ENCODE peak calls at places on chromosomes 16 and 17, in seven cellular contexts. B is sigmoid colon, D is body of pancreas, C is prostate gland, F is A549, M is stomach, E is suprapubic skin. R is an unnamed sample.

GRCh38 chr17:80771612-80772005 is 220.0 kb upstream of the CHMP6 start:
- DNase-seq in B (peak; percentile 50), D (no peak), C (no peak), F (no peak), M (no peak), E (no peak), R (no peak)

GRCh38 chr16:12120331-12120981 is 143.9 kb downstream of the SNX29 start:
- DNase-seq in B (peak; percentile 69), D (no peak), C (no peak), F (no peak), M (no peak), E (no peak), R (no peak)

GRCh38 chr16:68257251-68257905 is 6.9 kb upstream of the SLC7A6 start:
- DNase-seq in B (no peak), D (no peak), C (no peak), F (no peak), M (no peak), E (no peak), R (no peak)

GRCh38 chr16:81456523-81457325 is 12.1 kb downstream of the CMIP start:
- DNase-seq in B (no peak), D (peak; percentile 61), C (no peak), F (no peak), M (peak; percentile 44), E (no peak), R (peak; percentile 91)

GRCh38 chr17:47209499-47209898 is 351 bp downstream of the MYL4 start:
- DNase-seq in B (no peak), D (no peak), C (no peak), F (no peak), M (no peak), E (no peak), R (no peak)

GRCh38 chr17:46851029-46851741 is at the start of gene WNT9B:
- DNase-seq in B (no peak), D (peak; percentile 69), C (peak; percentile 30), F (peak; percentile 44), M (peak; percentile 57), E (no peak), R (peak; percentile 87)

GRCh38 chr16:24332695-24333094 is 76.6 kb downstream of the CACNG3 start:
- DNase-seq in B (no peak), D (no peak), C (no peak), F (no peak), M (no peak), E (no peak), R (no peak)

GRCh38 chr16:51290410-51290809 is 139.3 kb upstream of the SALL1 start:
- DNase-seq in B (no peak), D (no peak), C (no peak), F (no peak), M (no peak), E (no peak), R (no peak)

GRCh38 chr17:75518201-75518600 is 1.9 kb downstream of the TSEN54 start:
- DNase-seq in B (no peak), D (no peak), C (no peak), F (no peak), M (no peak), E (no peak), R (peak; percentile 50)

GRCh38 chr17:59707971-59708425 is 544 bp downstream of the VMP1 start:
- DNase-seq in B (no peak), D (no peak), C (no peak), F (no peak), M (no peak), E (no peak), R (no peak)
- H3K4me1 ChIP-seq in B (no peaks in the 10 kb centered on the region), D (peaks cover 41% of the 10 kb centered on the region), C (no peaks in the 10 kb centered on the region), F (peaks cover 45% of the 10 kb centered on the region), M (peaks cover 52% of the 10 kb centered on the region), E (peaks cover 40% of the 10 kb centered on the region), R (peaks cover 40% of the 10 kb centered on the region)

GRCh38 chr17:57892146-57892819 is 42.4 kb upstream of the MRPS23 start:
- DNase-seq in B (peak; percentile 95), D (peak; percentile 90), C (peak; percentile 79), F (peak; percentile 92), M (peak; percentile 91), E (peak; percentile 92), R (peak; percentile 94)

GRCh38 chr17:57890857-57891232 is 41.0 kb upstream of the MRPS23 start:
- DNase-seq in B (no peak), D (peak; percentile 59), C (no peak), F (no peak), M (no peak), E (no peak), R (no peak)

GRCh38 chr17:57894848-57895247 is 45.0 kb upstream of the MRPS23 start:
- DNase-seq in B (no peak), D (no peak), C (no peak), F (no peak), M (no peak), E (no peak), R (no peak)

GRCh38 chr17:57895382-57896060 is 45.7 kb upstream of the MRPS23 start:
- DNase-seq in B (peak; percentile 86), D (peak; percentile 91), C (no peak), F (peak; percentile 73), M (peak; percentile 45), E (no peak), R (no peak)

DNA sequence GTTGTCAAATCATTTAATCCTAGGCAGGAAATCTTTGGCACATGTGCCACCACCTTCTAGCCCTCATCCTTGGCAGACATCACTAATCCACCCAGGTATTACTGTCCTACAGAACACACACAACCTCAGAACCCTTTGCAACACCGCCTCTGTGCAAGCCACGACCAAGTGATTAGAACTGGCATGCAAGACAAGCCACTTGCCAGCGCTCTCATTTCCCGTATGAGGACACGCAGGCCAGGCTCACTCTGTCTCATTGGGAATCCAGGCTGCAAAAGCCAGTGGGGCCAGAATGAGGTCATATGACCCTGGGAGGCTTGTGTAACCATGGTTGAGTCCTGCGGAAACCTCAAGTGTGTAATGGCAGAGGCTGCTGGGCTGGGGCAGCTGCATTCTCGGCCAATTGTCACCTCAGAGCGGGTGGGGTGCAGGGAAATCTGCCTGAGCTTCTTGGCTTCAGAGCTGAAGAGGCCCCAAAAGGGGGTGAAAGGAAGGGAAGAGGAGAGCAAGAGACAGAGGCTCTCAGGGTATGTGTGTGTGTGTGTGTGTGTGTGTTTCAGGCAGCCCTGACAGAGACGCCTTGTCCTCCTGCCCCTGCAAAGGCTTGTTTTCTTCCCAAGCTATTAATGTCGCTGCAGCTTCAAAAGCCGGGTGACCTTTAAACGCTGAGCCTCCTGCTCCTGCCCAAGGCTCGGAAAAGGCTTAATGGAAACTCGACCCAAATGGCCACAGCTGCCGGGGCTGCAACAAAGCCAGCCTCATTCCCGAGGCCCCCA is 43.2 kb upstream of the MRPS23 start:
- DNase-seq in B (peak; percentile 99), D (peak; percentile 97), C (peak; percentile 85), F (peak; percentile 92), M (peak; percentile 81), E (peak; percentile 95), R (peak; percentile 49)
- TF ChIP-seq POLR2A in B (peak; percentile 38), D (peak; percentile 87), C (peak; percentile 42), F (no peak), M (no peak), E (no peak), R (no peak)

GRCh38 chr17:17766351-17767095 is 70.3 kb downstream of the SREBF1 start:
- DNase-seq in B (no peak), D (no peak), C (no peak), F (no peak), M (no peak), E (no peak), R (peak; percentile 75)
- H3K4me1 ChIP-seq in B (no peaks in the 10 kb centered on the region), D (peaks cover 24% of the 10 kb centered on the region), C (peaks cover 20% of the 10 kb centered on the region), F (peaks cover 29% of the 10 kb centered on the region), M (peaks cover 78% of the 10 kb centered on the region), E (peaks cover 38% of the 10 kb centered on the region), R (no peaks in the 10 kb centered on the region)

DNA sequence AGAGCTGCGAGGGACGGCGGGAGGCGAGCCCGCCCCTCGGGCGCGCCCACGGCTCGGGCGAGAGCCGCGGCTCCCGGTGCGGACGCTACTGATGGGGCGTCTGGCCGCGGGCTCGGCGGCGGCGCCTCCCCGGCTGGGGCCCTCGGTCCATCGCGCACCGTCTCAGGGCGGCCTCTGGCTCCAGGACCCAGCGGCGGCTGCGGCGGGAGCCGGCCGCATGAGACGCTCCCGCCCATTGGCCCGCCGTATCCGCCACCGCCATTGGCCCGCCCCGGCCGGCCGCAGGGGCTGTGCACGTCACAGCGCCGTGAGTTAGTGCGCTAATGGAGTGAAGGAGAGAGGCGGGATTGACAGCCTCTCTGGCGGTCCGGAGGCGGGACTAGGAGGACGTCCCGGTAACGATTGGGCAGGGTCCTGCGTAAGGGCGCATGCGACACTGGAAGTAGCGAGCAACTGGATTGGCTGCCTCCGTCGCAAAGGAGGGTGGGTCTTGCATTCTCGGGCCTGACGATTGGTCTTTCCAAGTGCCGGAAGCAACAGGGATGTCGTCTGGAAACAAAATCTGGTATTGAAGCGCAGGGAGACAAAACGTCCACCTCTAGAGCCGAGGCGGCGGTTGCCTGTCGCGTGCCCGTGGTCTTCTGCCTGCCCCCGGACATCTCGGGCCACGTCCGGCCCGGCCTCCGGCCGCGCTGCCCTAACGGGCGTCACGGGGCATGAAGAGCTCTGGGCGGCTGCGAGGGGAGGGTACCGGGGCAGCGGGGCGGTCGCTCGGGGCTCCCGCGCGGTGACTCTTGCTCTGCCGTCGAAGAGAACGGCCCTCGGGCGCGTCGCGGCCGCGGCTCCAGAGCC is at the start of gene ANKRD11:
- DNase-seq in B (peak; percentile 100), D (peak; percentile 100), C (peak; percentile 99), F (peak; percentile 100), M (peak; percentile 98), E (peak; percentile 100), R (peak; percentile 98)
- TF ChIP-seq POLR2A in B (peak; percentile 44), D (peak; percentile 95), C (peak; percentile 91), F (peak; percentile 74), M (no peak), E (peak; percentile 77), R (peak; percentile 74)

DNA sequence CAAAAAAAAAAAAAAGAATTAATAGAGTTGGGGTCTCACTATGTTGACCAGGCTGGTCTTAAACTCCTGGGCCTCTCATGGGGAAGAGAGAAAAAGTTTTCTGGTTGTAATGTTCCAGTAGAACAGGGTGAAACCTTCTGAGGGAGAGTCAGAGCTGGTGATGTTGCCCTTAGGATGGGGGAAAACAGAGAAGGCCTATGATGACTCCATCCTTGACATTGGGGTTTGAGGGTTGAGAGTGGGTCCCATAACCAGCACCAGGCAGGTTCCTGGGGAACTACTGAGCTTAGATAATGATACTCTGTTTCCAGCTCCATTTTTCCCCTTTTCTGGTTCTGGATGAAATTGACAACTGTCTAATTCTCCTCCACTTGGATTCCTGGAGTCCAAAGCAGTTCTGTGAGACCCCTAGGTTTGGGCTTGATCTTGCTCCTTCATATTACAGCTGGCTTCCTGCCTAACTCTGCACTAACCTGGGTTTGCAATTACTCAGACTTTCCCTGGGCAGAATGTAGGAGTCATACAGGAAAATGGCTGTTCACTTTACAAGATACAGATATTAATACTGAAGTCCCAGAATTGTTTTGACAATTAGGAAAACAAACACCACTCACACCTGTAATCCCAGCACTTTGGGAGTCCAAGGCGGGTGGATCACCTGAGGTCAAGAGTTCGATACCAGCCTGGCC is 62.8 kb upstream of the B4GALNT2 start:
- DNase-seq in B (no peak), D (no peak), C (no peak), F (no peak), M (no peak), E (no peak), R (no peak)
- H3K4me1 ChIP-seq in B (no peaks in the 10 kb centered on the region), D (no peaks in the 10 kb centered on the region), C (no peaks in the 10 kb centered on the region), F (peaks cover 18% of the 10 kb centered on the region), M (no peaks in the 10 kb centered on the region), E (no peaks in the 10 kb centered on the region), R (no peaks in the 10 kb centered on the region)

GRCh38 chr17:45284176-45285140 is 22.6 kb upstream of the SPATA32 start:
- DNase-seq in B (peak; percentile 85), D (peak; percentile 46), C (peak; percentile 83), F (peak; percentile 65), M (peak; percentile 68), E (peak; percentile 63), R (peak; percentile 51)
- TF ChIP-seq POLR2A in B (no peak), D (no peak), C (no peak), F (no peak), M (no peak), E (no peak), R (no peak)

R was measured in Peyer's patch.